ENCODE peak calls at places on chromosomes 7 and 10, in four cellular contexts. T is amniotic stem cell, X is anterior cingulate cortex, I is HT-29. S is an unnamed sample.

GRCh38 chr10:29619273-29619672 is 15.5 kb downstream of the SVIL start:
- DNase-seq in T (no peak), X (no peak), I (no peak), S (no peak)

GRCh38 chr7:134727711-134728110 is 51.7 kb upstream of the CALD1 start:
- DNase-seq in T (no peak), X (no peak), I (no peak), S (no peak)

GRCh38 chr7:38283809-38284208 is 10.4 kb upstream of the TARP start:
- DNase-seq in T (no peak), X (no peak), I (no peak), S (no peak)

GRCh38 chr7:148558914-148559313 is 31.7 kb upstream of the C7orf33 start:
- DNase-seq in T (no peak), X (no peak), I (no peak), S (no peak)

GRCh38 chr7:28180364-28181147 is at the start of gene JAZF1:
- DNase-seq in T (peak; percentile 49), X (no peak), I (peak; percentile 7), S (peak; percentile 52)

GRCh38 chr7:158143196-158144120 is 444.2 kb downstream of the PTPRN2 start:
- DNase-seq in T (no peak), X (no peak), I (no peak), S (no peak)

GRCh38 chr10:17430647-17431355 is 23.6 kb downstream of the ST8SIA6 start:
- DNase-seq in T (peak; percentile 38), X (no peak), I (peak; percentile 82), S (peak; percentile 52)

GRCh38 chr10:50740351-50740688 is 584 bp downstream of the ASAH2B start:
- DNase-seq in T (peak; percentile 19), X (no peak), I (no peak), S (no peak)

GRCh38 chr7:76356115-76356514 is 2.7 kb downstream of the YWHAG start:
- DNase-seq in T (no peak), X (no peak), I (no peak), S (no peak)

GRCh38 chr10:122044045-122044661 is 55.2 kb downstream of the TACC2 start:
- DNase-seq in T (no peak), X (no peak), I (peak; percentile 63), S (no peak)

GRCh38 chr10:131822013-131822693 is 78.7 kb upstream of the PPP2R2D start:
- DNase-seq in T (no peak), X (no peak), I (no peak), S (no peak)

GRCh38 chr10:77479586-77479985 is 158.0 kb downstream of the KCNMA1 start:
- DNase-seq in T (no peak), X (no peak), I (no peak), S (no peak)

GRCh38 chr7:97639036-97639435 is 92.8 kb upstream of the TAC1 start:
- DNase-seq in T (no peak), X (no peak), I (no peak), S (no peak)

GRCh38 chr10:36066102-36066501 is 424.0 kb upstream of the FZD8 start:
- DNase-seq in T (no peak), X (no peak), I (no peak), S (no peak)

GRCh38 chr10:44176311-44176710 is 208.6 kb downstream of the CXCL12 start:
- DNase-seq in T (no peak), X (no peak), I (no peak), S (no peak)

GRCh38 chr10:84160663-84161362 is 12.8 kb upstream of the GPR15LG start:
- DNase-seq in T (no peak), X (no peak), I (peak; percentile 23), S (no peak)

GRCh38 chr7:104231054-104232046 is 23.5 kb upstream of the ORC5 start:
- DNase-seq in T (peak; percentile 35), X (peak; percentile 10), I (peak; percentile 58), S (peak; percentile 28)

GRCh38 chr7:70353310-70353947 is 755.2 kb downstream of the AUTS2 start:
- DNase-seq in T (no peak), X (no peak), I (no peak), S (no peak)

GRCh38 chr7:80659120-80660055 is 20.9 kb downstream of the CD36 start:
- DNase-seq in T (peak; percentile 2), X (no peak), I (peak; percentile 83), S (no peak)

GRCh38 chr10:133438711-133439273 is 14.4 kb upstream of the SPRN start:
- DNase-seq in T (no peak), X (no peak), I (peak; percentile 19), S (no peak)

GRCh38 chr10:93006435-93007039 is 54.1 kb upstream of the CYP26C1 start:
- DNase-seq in T (peak; percentile 37), X (no peak), I (peak; percentile 63), S (no peak)

GRCh38 chr10:23702977-23703414 is 264.1 kb downstream of the OTUD1 start:
- DNase-seq in T (no peak), X (no peak), I (peak; percentile 83), S (no peak)

GRCh38 chr7:45984386-45985295 is 63.6 kb upstream of the IGFBP3 start:
- DNase-seq in T (no peak), X (no peak), I (peak; percentile 68), S (no peak)

GRCh38 chr7:4461511-4461910 is 220.6 kb upstream of the FOXK1 start:
- DNase-seq in T (no peak), X (no peak), I (no peak), S (no peak)

GRCh38 chr10:52568309-52568708 is 204.3 kb downstream of the MBL2 start:
- DNase-seq in T (no peak), X (no peak), I (no peak), S (no peak)

GRCh38 chr7:46544396-46545008 is 623.4 kb upstream of the IGFBP3 start:
- DNase-seq in T (peak; percentile 70), X (no peak), I (peak; percentile 82), S (no peak)

GRCh38 chr7:131633342-131633843 is 77.0 kb upstream of the PODXL start:
- DNase-seq in T (no peak), X (no peak), I (peak; percentile 66), S (no peak)

GRCh38 chr7:90715067-90715466 is 118.9 kb downstream of the CDK14 start:
- DNase-seq in T (no peak), X (no peak), I (no peak), S (no peak)

GRCh38 chr7:70459546-70459945 is 672.4 kb upstream of the GALNT17 start:
- DNase-seq in T (no peak), X (no peak), I (no peak), S (no peak)

GRCh38 chr10:132663666-132664365 is 122.1 kb downstream of the NKX6-2 start:
- DNase-seq in T (no peak), X (no peak), I (no peak), S (no peak)